ENCODE peak calls at places on chromosome 11, in seven cellular contexts. G, L, Z, T, N, K and W are unnamed samples.

GRCh38 chr11:25423436-25424184 is 908.3 kb upstream of the ANO3 start:
- DNase-seq in G (no peak), L (no peak), Z (no peak), T (no peak), N (no peak), K (no peak), W (no peak)

GRCh38 chr11:17827006-17827405 is 92.4 kb downstream of the KCNC1 start:
- DNase-seq in G (no peak), L (no peak), Z (no peak), T (no peak), N (no peak), K (no peak), W (no peak)

GRCh38 chr11:71338806-71339177 is 86.4 kb upstream of the SHANK2 start:
- DNase-seq in G (no peak), L (no peak), Z (no peak), T (no peak), N (no peak), K (no peak), W (no peak)

GRCh38 chr11:104546486-104546885 is 351.8 kb downstream of the CASP12 start:
- DNase-seq in G (no peak), L (no peak), Z (no peak), T (no peak), N (no peak), K (no peak), W (no peak)

GRCh38 chr11:19380375-19380774 is 139.6 kb upstream of the E2F8 start:
- DNase-seq in G (peak; percentile 2), L (peak; percentile 96), Z (no peak), T (no peak), N (peak; percentile 54), K (no peak), W (peak; percentile 44)

GRCh38 chr11:120660024-120660565 is 148.5 kb downstream of the GRIK4 start:
- DNase-seq in G (no peak), L (peak; percentile 20), Z (no peak), T (peak; percentile 18), N (peak; percentile 40), K (peak; percentile 52), W (no peak)

GRCh38 chr11:110366234-110366633 is 63.5 kb upstream of the FDX1 start:
- DNase-seq in G (no peak), L (peak; percentile 42), Z (no peak), T (no peak), N (peak; percentile 25), K (no peak), W (peak; percentile 53)

GRCh38 chr11:35507688-35508087 is 17.7 kb downstream of the PAMR1 start:
- DNase-seq in G (no peak), L (peak; percentile 34), Z (no peak), T (no peak), N (no peak), K (no peak), W (no peak)

GRCh38 chr11:102288745-102289083 is 28.6 kb upstream of the BIRC3 start:
- DNase-seq in G (no peak), L (no peak), Z (no peak), T (no peak), N (no peak), K (peak; percentile 88), W (no peak)